ENCODE peak calls at places on chromosomes 7 and 10, in four cellular contexts. G is fibroblast of lung, N is Panc1, X is heart right ventricle. A is an unnamed sample.
A peak's percentile ranks its signal among the peaks of the same experiment; 100 is the strongest.

GRCh38 chr10:50279489-50279888 is 28.2 kb upstream of the ASAH2 start:
- DNase-seq in G (no peak), N (no peak), X (no peak), A (no peak)

GRCh38 chr10:22103701-22104100 is 100.2 kb upstream of the DNAJC1 start:
- DNase-seq in G (peak; percentile 2), N (no peak), X (no peak), A (no peak)

GRCh38 chr7:76220185-76221057 is 18.7 kb downstream of the SRRM3 start:
- DNase-seq in G (peak; percentile 58), N (no peak), X (no peak), A (peak; percentile 57)

GRCh38 chr7:131189488-131189887 is 138.2 kb upstream of the MKLN1 start:
- DNase-seq in G (no peak), N (no peak), X (no peak), A (no peak)

GRCh38 chr10:131016556-131016955 is 295.0 kb downstream of the TCERG1L start:
- DNase-seq in G (no peak), N (no peak), X (no peak), A (no peak)

GRCh38 chr10:21010615-21011014 is 113.5 kb upstream of the NEBL start:
- DNase-seq in G (no peak), N (no peak), X (no peak), A (no peak)

GRCh38 chr10:95646160-95646559 is 10.4 kb downstream of the ALDH18A1 start:
- DNase-seq in G (no peak), N (no peak), X (no peak), A (no peak)

GRCh38 chr7:154198481-154198880 is 146.3 kb downstream of the DPP6 start:
- DNase-seq in G (no peak), N (no peak), X (no peak), A (no peak)

GRCh38 chr7:91196058-91196457 is 68.2 kb upstream of the FZD1 start:
- DNase-seq in G (no peak), N (no peak), X (no peak), A (no peak)

GRCh38 chr7:36456135-36456534 is 66.5 kb downstream of the ANLN start:
- DNase-seq in G (no peak), N (no peak), X (no peak), A (no peak)

GRCh38 chr10:6916601-6917000 is 336.5 kb upstream of the PRKCQ start:
- DNase-seq in G (peak; percentile 55), N (no peak), X (no peak), A (no peak)

GRCh38 chr10:82150123-82150900 is 275.3 kb downstream of the NRG3 start:
- DNase-seq in G (no peak), N (no peak), X (peak; percentile 4), A (peak; percentile 89)

GRCh38 chr10:59750155-59750945 is 2.9 kb downstream of the MRLN start:
- DNase-seq in G (no peak), N (no peak), X (no peak), A (no peak)

GRCh38 chr7:111835066-111835465 is 272.8 kb upstream of the IMMP2L start:
- DNase-seq in G (peak; percentile 81), N (no peak), X (no peak), A (peak; percentile 30)

GRCh38 chr7:41938371-41938770 is 235.5 kb upstream of the INHBA start:
- DNase-seq in G (no peak), N (no peak), X (no peak), A (no peak)

GRCh38 chr7:41940760-41941343 is 238.0 kb upstream of the INHBA start:
- DNase-seq in G (peak; percentile 84), N (no peak), X (peak; percentile 68), A (peak; percentile 52)

GRCh38 chr7:41943098-41943577 is 240.2 kb upstream of the INHBA start:
- DNase-seq in G (peak; percentile 81), N (peak; percentile 54), X (peak; percentile 76), A (peak; percentile 76)

DNA sequence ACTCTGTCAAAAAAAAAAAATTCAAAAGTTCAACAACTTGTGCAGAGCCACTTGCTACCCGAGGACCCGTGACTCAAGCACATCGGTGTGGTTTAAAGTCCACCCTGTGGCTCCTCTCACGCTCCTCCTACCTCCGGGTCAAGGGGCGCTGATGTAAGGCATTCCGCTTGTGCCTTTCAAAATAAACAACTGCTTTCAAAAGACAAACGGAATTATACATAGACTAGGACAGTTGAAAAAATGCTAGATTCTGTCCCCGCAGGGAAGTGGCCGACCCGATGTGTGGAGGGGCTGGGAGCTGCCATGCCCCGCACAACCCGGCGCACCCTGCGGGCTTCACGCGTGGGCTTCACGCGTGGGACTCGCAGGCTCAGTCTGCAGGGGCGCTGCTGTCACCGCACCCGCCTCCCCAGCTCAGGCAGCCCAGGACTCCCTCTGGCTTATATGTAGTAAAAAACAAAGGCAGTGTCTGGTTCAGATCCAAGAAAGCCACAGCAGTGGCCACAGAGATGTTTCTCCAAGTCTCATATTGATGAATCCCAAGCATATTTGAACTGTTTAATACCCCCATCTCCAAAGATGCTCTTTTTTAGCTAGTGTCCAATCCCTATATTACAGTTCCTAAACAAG is 239.7 kb upstream of the INHBA start:
- DNase-seq in G (peak; percentile 84), N (no peak), X (no peak), A (no peak)
- H3K4me3 ChIP-seq in G (peak overlapping the region; percentile 38), N (peak overlapping the region; percentile 13), X (no peak overlapping the region), A (no peak overlapping the region)

DNA sequence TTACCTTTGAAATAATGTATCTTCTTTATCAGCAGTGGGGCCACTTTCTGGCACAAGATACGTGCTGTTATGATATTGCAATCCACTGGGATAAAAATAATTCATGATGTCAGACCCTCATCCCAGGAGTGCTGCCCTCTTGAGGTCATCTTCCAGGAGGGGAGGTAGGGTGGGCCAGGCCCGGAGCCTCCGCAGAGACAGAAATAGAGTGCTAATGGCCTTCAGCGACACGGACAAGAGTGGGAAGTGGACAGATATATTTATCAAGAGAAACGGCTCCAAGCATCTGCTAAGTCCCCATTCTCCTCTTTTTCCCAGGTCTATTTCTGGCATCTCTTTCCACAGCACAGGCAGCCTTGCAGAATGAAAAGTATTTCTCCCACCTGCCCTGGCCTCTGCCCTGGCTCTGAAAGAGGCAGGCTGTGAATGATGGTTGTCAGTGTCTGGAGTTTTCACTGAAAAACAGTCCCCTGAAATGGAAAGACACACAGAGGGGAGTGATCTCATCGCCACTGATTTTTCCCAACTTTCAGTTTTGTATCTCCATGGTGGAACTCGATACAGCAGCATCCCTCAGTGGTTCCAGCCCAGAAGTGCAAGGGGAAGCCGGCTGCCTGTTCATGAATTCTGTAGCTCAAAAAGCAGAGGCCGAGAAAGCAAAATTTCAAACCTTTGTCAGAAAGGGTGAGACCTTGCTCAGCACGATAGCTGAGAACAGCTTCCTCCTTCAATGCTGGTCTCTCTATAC is 251.7 kb upstream of the MYO3A start:
- DNase-seq in G (peak; percentile 4), N (no peak), X (peak; percentile 52), A (peak; percentile 36)
- TF ChIP-seq CTCF in G (no peak), N (peak; percentile 60), X (peak; percentile 55), A (peak; percentile 59)

GRCh38 chr7:65731562-65732035 is 141.3 kb upstream of the VKORC1L1 start:
- DNase-seq in G (peak; percentile 22), N (no peak), X (no peak), A (peak; percentile 60)
- H3K4me3 ChIP-seq in G (no peak overlapping the region), N (no peak overlapping the region), X (peak overlapping the region; percentile 24), A (peak overlapping the region; percentile 51)

GRCh38 chr10:79097021-79097695 is 28.4 kb downstream of the ZMIZ1 start:
- DNase-seq in G (peak; percentile 65), N (no peak), X (no peak), A (no peak)

GRCh38 chr10:79098061-79098460 is 29.3 kb downstream of the ZMIZ1 start:
- DNase-seq in G (no peak), N (no peak), X (no peak), A (no peak)

GRCh38 chr10:79096514-79096913 is 27.7 kb downstream of the ZMIZ1 start:
- DNase-seq in G (no peak), N (no peak), X (no peak), A (no peak)

GRCh38 chr10:79099898-79100448 is 31.2 kb downstream of the ZMIZ1 start:
- DNase-seq in G (no peak), N (no peak), X (no peak), A (no peak)

DNA sequence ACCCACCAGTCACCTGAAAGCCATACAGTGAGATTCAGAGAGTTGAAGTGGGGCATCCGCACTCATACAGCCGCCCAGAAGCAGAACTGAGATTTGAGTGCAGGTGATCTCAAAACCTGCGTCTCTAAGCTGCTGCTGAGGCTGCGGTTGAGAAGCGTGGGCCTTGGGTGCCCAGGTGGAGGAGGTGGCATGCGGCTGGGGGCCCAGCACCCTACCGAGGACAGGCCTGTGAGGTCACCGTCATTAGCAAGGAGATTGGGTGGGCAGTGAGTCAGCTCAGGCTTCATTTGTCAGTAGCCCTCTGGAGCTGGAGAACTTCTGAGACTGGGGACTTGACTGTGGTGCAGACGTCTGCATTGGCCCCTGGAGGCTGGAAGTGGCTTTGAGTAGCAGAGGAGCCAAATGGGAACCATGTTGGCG is 29.8 kb downstream of the ZMIZ1 start:
- DNase-seq in G (no peak), N (no peak), X (no peak), A (no peak)
- TF ChIP-seq CTCF in G (no peak), N (no peak), X (no peak), A (no peak)

GRCh38 chr10:27687326-27687725 is 58.3 kb downstream of the MKX start:
- DNase-seq in G (peak; percentile 9), N (no peak), X (no peak), A (no peak)
- H3K4me3 ChIP-seq in G (no peak overlapping the region), N (no peak overlapping the region), X (no peak overlapping the region), A (no peak overlapping the region)

GRCh38 chr10:119401671-119402395 is 140.7 kb downstream of the RGS10 start:
- DNase-seq in G (peak; percentile 99), N (peak; percentile 58), X (peak; percentile 82), A (no peak)
- TF ChIP-seq CTCF in G (no peak), N (no peak), X (no peak), A (no peak)

DNA sequence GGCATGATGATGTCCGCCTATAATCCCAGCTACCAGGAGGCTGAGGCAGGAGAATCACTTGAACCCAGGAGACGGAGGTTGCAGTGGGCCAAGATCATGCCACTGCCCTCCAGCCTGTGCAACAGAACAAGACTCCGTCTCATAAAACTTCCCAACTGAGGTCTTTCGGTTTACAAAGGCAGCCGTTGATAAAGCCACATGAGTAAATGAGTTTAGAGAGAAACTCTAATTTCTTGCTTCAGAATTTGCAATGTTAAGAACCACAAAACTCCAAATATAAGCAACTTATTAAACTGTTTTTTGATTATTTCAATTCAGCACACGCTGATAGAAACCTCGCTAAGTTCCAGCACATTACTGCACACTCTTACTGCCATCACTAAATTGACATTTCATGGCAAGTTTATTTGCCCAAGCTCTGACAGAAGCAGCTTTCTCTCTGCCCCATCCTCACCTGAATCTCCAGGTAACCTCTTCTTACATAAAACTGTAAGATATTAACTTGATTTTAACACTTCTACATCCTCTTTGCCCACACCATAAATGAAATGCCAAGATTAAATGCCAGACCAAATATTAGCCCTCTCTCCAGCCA is 67.7 kb downstream of the FGFR2 start:
- DNase-seq in G (no peak), N (no peak), X (no peak), A (no peak)
- H3K4me3 ChIP-seq in G (no peak overlapping the region), N (no peak overlapping the region), X (no peak overlapping the region), A (no peak overlapping the region)

GRCh38 chr10:1434912-1435692 is 302.2 kb downstream of the ADARB2 start:
- DNase-seq in G (no peak), N (no peak), X (no peak), A (no peak)
- TF ChIP-seq CTCF in G (no peak), N (no peak), X (no peak), A (no peak)

GRCh38 chr7:17359610-17360009 is 61.2 kb downstream of the AHR start:
- DNase-seq in G (no peak), N (no peak), X (no peak), A (no peak)

GRCh38 chr7:17357952-17358351 is 59.5 kb downstream of the AHR start:
- DNase-seq in G (no peak), N (no peak), X (no peak), A (no peak)

GRCh38 chr7:17354473-17354872 is 56.0 kb downstream of the AHR start:
- DNase-seq in G (no peak), N (no peak), X (no peak), A (no peak)
- H3K4me3 ChIP-seq in G (no peak overlapping the region), N (no peak overlapping the region), X (no peak overlapping the region), A (no peak overlapping the region)